ENCODE peak calls at places on chromosomes 6 and 20, in four cellular contexts. G, X, B and T are unnamed samples.

GRCh38 chr6:152572395-152573061 is 64.6 kb downstream of the SYNE1 start:
- DNase-seq in G (no peak), X (no peak), B (no peak), T (no peak)

GRCh38 chr20:54431545-54431944 is 43.8 kb upstream of the DOK5 start:
- DNase-seq in G (peak; percentile 80), X (peak; percentile 2), B (no peak), T (no peak)

GRCh38 chr6:169316651-169317050 is 63.0 kb upstream of the THBS2 start:
- DNase-seq in G (no peak), X (no peak), B (no peak), T (no peak)

GRCh38 chr6:131398176-131398575 is 174.8 kb upstream of the ARG1 start:
- DNase-seq in G (no peak), X (no peak), B (no peak), T (no peak)

GRCh38 chr6:81767163-81768000 is 14.9 kb upstream of the TENT5A start:
- DNase-seq in G (no peak), X (peak; percentile 45), B (no peak), T (no peak)

GRCh38 chr20:45890077-45890996 is 671 bp downstream of the NEURL2 start:
- DNase-seq in G (peak; percentile 1), X (peak; percentile 87), B (no peak), T (peak; percentile 90)

GRCh38 chr6:16276991-16277981 is 38.9 kb downstream of the GMPR start:
- DNase-seq in G (no peak), X (peak; percentile 90), B (peak; percentile 92), T (peak; percentile 71)

GRCh38 chr20:19735446-19735845 is 22.6 kb upstream of the RIN2 start:
- DNase-seq in G (peak; percentile 95), X (peak; percentile 91), B (peak; percentile 88), T (peak; percentile 82)

GRCh38 chr20:51529027-51529749 is 13.3 kb downstream of the NFATC2 start:
- DNase-seq in G (no peak), X (peak; percentile 66), B (peak; percentile 63), T (no peak)

GRCh38 chr6:116840091-116840490 is 11.2 kb upstream of the GPRC6A start:
- DNase-seq in G (no peak), X (no peak), B (no peak), T (no peak)

GRCh38 chr6:4581468-4582420 is 194.5 kb upstream of the CDYL start:
- DNase-seq in G (no peak), X (peak; percentile 96), B (no peak), T (no peak)

GRCh38 chr6:43798688-43799444 is 28.9 kb downstream of the VEGFA start:
- DNase-seq in G (no peak), X (peak; percentile 52), B (peak; percentile 72), T (peak; percentile 76)

GRCh38 chr6:3575166-3575565 is 118.3 kb upstream of the SLC22A23 start:
- DNase-seq in G (no peak), X (no peak), B (no peak), T (no peak)

GRCh38 chr6:11381801-11382513 is 149.5 kb upstream of the NEDD9 start:
- DNase-seq in G (no peak), X (no peak), B (no peak), T (peak; percentile 50)

GRCh38 chr20:35145141-35145564 is 2.0 kb downstream of the EDEM2 start:
- DNase-seq in G (peak; percentile 54), X (peak; percentile 80), B (peak; percentile 62), T (no peak)

GRCh38 chr6:101114703-101115102 is 233.6 kb upstream of the ASCC3 start:
- DNase-seq in G (peak; percentile 50), X (peak; percentile 63), B (peak; percentile 62), T (no peak)

GRCh38 chr20:346640-347316 is at the start of gene NRSN2:
- DNase-seq in G (peak; percentile 64), X (peak; percentile 76), B (peak; percentile 83), T (peak; percentile 79)

GRCh38 chr20:9660236-9660868 is 146.0 kb downstream of the LAMP5 start:
- DNase-seq in G (no peak), X (no peak), B (peak; percentile 12), T (no peak)

GRCh38 chr6:144936764-144937163 is 651.6 kb downstream of the UTRN start:
- DNase-seq in G (no peak), X (no peak), B (no peak), T (no peak)

GRCh38 chr6:154872605-154873004 is 122.5 kb upstream of the TIAM2 start:
- DNase-seq in G (no peak), X (no peak), B (no peak), T (no peak)

GRCh38 chr6:23003671-23004598 is 434.6 kb downstream of the HDGFL1 start:
- DNase-seq in G (peak; percentile 97), X (peak; percentile 64), B (no peak), T (no peak)

GRCh38 chr6:87692097-87692496 is 9.9 kb downstream of the AKIRIN2 start:
- DNase-seq in G (no peak), X (no peak), B (no peak), T (no peak)

GRCh38 chr6:152696543-152696942 is 1.2 kb upstream of the MYCT1 start:
- DNase-seq in G (no peak), X (peak; percentile 78), B (no peak), T (no peak)

GRCh38 chr20:41181567-41181966 is 44.2 kb downstream of the PLCG1 start:
- DNase-seq in G (no peak), X (no peak), B (no peak), T (peak; percentile 27)

GRCh38 chr20:3995067-3995748 is 20.1 kb downstream of the RNF24 start:
- DNase-seq in G (no peak), X (peak; percentile 32), B (peak; percentile 48), T (no peak)

GRCh38 chr6:45631396-45631795 is 253.7 kb upstream of the SUPT3H start:
- DNase-seq in G (no peak), X (no peak), B (no peak), T (no peak)

GRCh38 chr6:116450769-116451740 is 10.1 kb upstream of the CALHM6 start:
- DNase-seq in G (no peak), X (no peak), B (no peak), T (no peak)

GRCh38 chr6:156718647-156719394 is 58.4 kb upstream of the ARID1B start:
- DNase-seq in G (no peak), X (peak; percentile 46), B (no peak), T (peak; percentile 53)

GRCh38 chr20:50744143-50744792 is 12.9 kb downstream of the PARD6B start:
- DNase-seq in G (no peak), X (peak; percentile 93), B (peak; percentile 90), T (peak; percentile 67)

GRCh38 chr6:127146935-127147334 is 28.5 kb downstream of the RSPO3 start:
- DNase-seq in G (no peak), X (peak; percentile 65), B (no peak), T (no peak)

GRCh38 chr20:54557836-54558590 is 82.6 kb downstream of the DOK5 start:
- DNase-seq in G (no peak), X (peak; percentile 55), B (no peak), T (no peak)

GRCh38 chr20:25313608-25314007 is 65.7 kb downstream of the PYGB start:
- DNase-seq in G (no peak), X (no peak), B (no peak), T (no peak)

GRCh38 chr6:63058601-63059000 is 152.7 kb upstream of the FKBP1C start:
- DNase-seq in G (no peak), X (no peak), B (no peak), T (no peak)

GRCh38 chr6:43509984-43510826 is at the start of gene LRRC73:
- DNase-seq in G (no peak), X (peak; percentile 92), B (peak; percentile 70), T (peak; percentile 94)

GRCh38 chr6:44826277-44826676 is 438.8 kb downstream of the CDC5L start:
- DNase-seq in G (no peak), X (no peak), B (no peak), T (no peak)

GRCh38 chr20:63941282-63942060 is 14.7 kb downstream of the UCKL1 start:
- DNase-seq in G (no peak), X (peak; percentile 24), B (peak; percentile 98), T (peak; percentile 82)

GRCh38 chr6:142635130-142635529 is 309.8 kb downstream of the HIVEP2 start:
- DNase-seq in G (no peak), X (no peak), B (no peak), T (no peak)

GRCh38 chr6:41284726-41285125 is 1.8 kb downstream of the TREM1 start:
- DNase-seq in G (no peak), X (peak; percentile 77), B (no peak), T (no peak)